ENCODE peak calls at places on chromosomes 6 and 20, in nine cellular contexts. V is GM23248; O is cardiac muscle cell; R is NCI-H748 treated with DMSO at 0.1 percent for 48 hours; F is GM23338; Y is ascending aorta; U is heart left ventricle; B is CD8-positive, alpha-beta memory T cell; Q is NCI-H345. E is an unnamed sample.

GRCh38 chr6:169095153-169095552 is 158.5 kb downstream of the THBS2 start:
- DNase-seq in V (no peak), O (no peak), R (no peak), F (no peak), Y (no peak), U (no peak), B (no peak), Q (no peak), E (no peak)

GRCh38 chr6:168650686-168651085 is 209.7 kb downstream of the SMOC2 start:
- DNase-seq in V (no peak), O (no peak), R (no peak), F (no peak), Y (no peak), U (no peak), B (no peak), Q (no peak), E (peak)

GRCh38 chr20:3797592-3798404 is 1.7 kb downstream of the CDC25B start:
- DNase-seq in V (no peak), O (no peak), R (peak), F (no peak), Y (no peak), U (peak), B (no peak), Q (no peak), E (no peak)

GRCh38 chr20:12535316-12535715 is 473.5 kb upstream of the SPTLC3 start:
- DNase-seq in V (no peak), O (no peak), R (no peak), F (no peak), Y (no peak), U (no peak), B (no peak), Q (peak), E (no peak)

GRCh38 chr6:10383312-10384063 is 31.4 kb downstream of the TFAP2A start:
- DNase-seq in V (no peak), O (no peak), R (no peak), F (peak), Y (no peak), U (no peak), B (no peak), Q (no peak), E (peak)

GRCh38 chr6:109782401-109783046 is 91.4 kb downstream of the FIG4 start:
- DNase-seq in V (peak), O (no peak), R (no peak), F (no peak), Y (no peak), U (no peak), B (no peak), Q (no peak), E (no peak)

GRCh38 chr20:37431786-37432185 is 85.8 kb downstream of the SRC start:
- DNase-seq in V (no peak), O (no peak), R (no peak), F (no peak), Y (no peak), U (no peak), B (no peak), Q (no peak), E (no peak)

GRCh38 chr6:16883414-16883813 is 122.2 kb upstream of the ATXN1 start:
- DNase-seq in V (no peak), O (no peak), R (no peak), F (no peak), Y (no peak), U (no peak), B (no peak), Q (no peak), E (no peak)

GRCh38 chr6:81562169-81562568 is 190.3 kb downstream of the TENT5A start:
- DNase-seq in V (peak), O (peak), R (peak), F (no peak), Y (no peak), U (no peak), B (no peak), Q (no peak), E (peak)

GRCh38 chr6:40482532-40482931 is 104.6 kb downstream of the LRFN2 start:
- DNase-seq in V (peak), O (peak), R (no peak), F (peak), Y (no peak), U (no peak), B (no peak), Q (no peak), E (no peak)

GRCh38 chr6:15160812-15161211 is 85.1 kb upstream of the JARID2 start:
- DNase-seq in V (peak), O (no peak), R (no peak), F (no peak), Y (no peak), U (no peak), B (no peak), Q (no peak), E (no peak)

GRCh38 chr6:111992851-111993250 is 61.1 kb upstream of the CCN6 start:
- DNase-seq in V (peak), O (no peak), R (peak), F (no peak), Y (no peak), U (no peak), B (peak), Q (no peak), E (no peak)

GRCh38 chr6:31399589-31400466 is 3.6 kb upstream of the MICA start:
- DNase-seq in V (peak), O (peak), R (peak), F (peak), Y (peak), U (peak), B (peak), Q (no peak), E (peak)

GRCh38 chr20:63685269-63686026 is 11.0 kb upstream of the TNFRSF6B start:
- DNase-seq in V (no peak), O (no peak), R (no peak), F (no peak), Y (no peak), U (peak), B (no peak), Q (no peak), E (no peak)

GRCh38 chr20:36159833-36160232 is 5.3 kb downstream of the EPB41L1 start:
- DNase-seq in V (no peak), O (no peak), R (no peak), F (no peak), Y (no peak), U (no peak), B (no peak), Q (no peak), E (no peak)

GRCh38 chr6:42889815-42890214 is 10.4 kb downstream of the RPL7L1 start:
- DNase-seq in V (no peak), O (no peak), R (no peak), F (peak), Y (no peak), U (no peak), B (no peak), Q (no peak), E (no peak)

GRCh38 chr6:169689247-169689646 is 12.6 kb downstream of the WDR27 start:
- DNase-seq in V (peak), O (no peak), R (no peak), F (no peak), Y (no peak), U (no peak), B (no peak), Q (no peak), E (no peak)

GRCh38 chr6:75266716-75267291 is 17.8 kb downstream of the TMEM30A start:
- DNase-seq in V (peak), O (peak), R (peak), F (peak), Y (no peak), U (no peak), B (no peak), Q (peak), E (no peak)

GRCh38 chr20:34015401-34016335 is 22.0 kb downstream of the RALY start:
- DNase-seq in V (no peak), O (no peak), R (no peak), F (no peak), Y (no peak), U (no peak), B (no peak), Q (no peak), E (no peak)

GRCh38 chr6:156925718-156926607 is 148.8 kb downstream of the ARID1B start:
- DNase-seq in V (peak), O (no peak), R (no peak), F (peak), Y (no peak), U (no peak), B (no peak), Q (no peak), E (peak)

GRCh38 chr6:55443238-55444134 is 116.2 kb downstream of the GFRAL start:
- DNase-seq in V (no peak), O (no peak), R (no peak), F (no peak), Y (no peak), U (no peak), B (no peak), Q (no peak), E (no peak)

GRCh38 chr6:36677753-36678487 is 594 bp upstream of the CDKN1A start:
- DNase-seq in V (peak), O (no peak), R (no peak), F (no peak), Y (no peak), U (no peak), B (no peak), Q (peak), E (no peak)

GRCh38 chr20:7375905-7376304 is 564.4 kb downstream of the HAO1 start:
- DNase-seq in V (peak), O (peak), R (no peak), F (peak), Y (no peak), U (no peak), B (no peak), Q (no peak), E (peak)

GRCh38 chr20:723756-724155 is 44.5 kb downstream of the SLC52A3 start:
- DNase-seq in V (no peak), O (no peak), R (no peak), F (peak), Y (no peak), U (no peak), B (no peak), Q (peak), E (no peak)

GRCh38 chr20:2206957-2207769 is 88.6 kb upstream of the TGM3 start:
- DNase-seq in V (peak), O (peak), R (peak), F (peak), Y (peak), U (peak), B (peak), Q (peak), E (peak)

GRCh38 chr6:169957351-169957963 is 206.0 kb downstream of the ERMARD start:
- DNase-seq in V (no peak), O (no peak), R (no peak), F (no peak), Y (peak), U (no peak), B (no peak), Q (no peak), E (no peak)

GRCh38 chr20:25007491-25008305 is 15.1 kb upstream of the APMAP start:
- DNase-seq in V (no peak), O (no peak), R (no peak), F (no peak), Y (no peak), U (no peak), B (no peak), Q (no peak), E (peak)

GRCh38 chr6:83381949-83382348 is 48.9 kb downstream of the ME1 start:
- DNase-seq in V (no peak), O (no peak), R (no peak), F (no peak), Y (no peak), U (no peak), B (no peak), Q (no peak), E (no peak)